ENCODE peak calls at places on chromosomes 16 and 17, in six cellular contexts. I is GM12878, M is K562, P is IMR-90, K is HCT116, Y is HepG2. A is an unnamed sample.

GRCh38 chr16:67016681-67017450 is 12.1 kb upstream of the CBFB start:
- DNase-seq in I (no peak), M (no peak), P (no peak), K (no peak), Y (no peak), A (no peak)

GRCh38 chr16:10945065-10945787 is 862 bp downstream of the CLEC16A start:
- DNase-seq in I (no peak), M (no peak), P (no peak), K (no peak), Y (no peak), A (no peak)

GRCh38 chr16:10526962-10527361 is 53.4 kb downstream of the EMP2 start:
- DNase-seq in I (no peak), M (no peak), P (no peak), K (no peak), Y (no peak), A (no peak)

GRCh38 chr17:3983945-3984484 is 19.8 kb upstream of the ATP2A3 start:
- DNase-seq in I (no peak), M (no peak), P (peak; percentile 55), K (no peak), Y (no peak), A (no peak)

GRCh38 chr16:839643-840408 is 39.3 kb upstream of the GNG13 start:
- DNase-seq in I (no peak), M (no peak), P (no peak), K (no peak), Y (no peak), A (no peak)

GRCh38 chr17:79960788-79961522 is 74.7 kb downstream of the TBC1D16 start:
- DNase-seq in I (no peak), M (no peak), P (peak; percentile 26), K (no peak), Y (no peak), A (no peak)

GRCh38 chr17:72474740-72475477 is 354.1 kb downstream of the SOX9 start:
- DNase-seq in I (no peak), M (no peak), P (no peak), K (no peak), Y (no peak), A (no peak)

GRCh38 chr17:49393491-49394255 is 21.0 kb downstream of the PHB1 start:
- DNase-seq in I (no peak), M (no peak), P (no peak), K (no peak), Y (no peak), A (no peak)

GRCh38 chr16:23400387-23400930 is 52.5 kb downstream of the COG7 start:
- DNase-seq in I (no peak), M (no peak), P (no peak), K (no peak), Y (no peak), A (no peak)

GRCh38 chr16:55899857-55900256 is 24.7 kb upstream of the CES5A start:
- DNase-seq in I (no peak), M (no peak), P (no peak), K (no peak), Y (no peak), A (no peak)

GRCh38 chr17:156946-157345 is 19.6 kb downstream of the SCGB1C2 start:
- DNase-seq in I (no peak), M (no peak), P (no peak), K (no peak), Y (no peak), A (no peak)

GRCh38 chr16:57265850-57266530 is 18.5 kb downstream of the PLLP start:
- DNase-seq in I (no peak), M (peak; percentile 87), P (no peak), K (no peak), Y (no peak), A (no peak)

GRCh38 chr17:44071198-44071520 is 624 bp downstream of the G6PC3 start:
- DNase-seq in I (no peak), M (no peak), P (peak; percentile 88), K (no peak), Y (no peak), A (no peak)

GRCh38 chr17:9973689-9974459 is 68.8 kb upstream of the RCVRN start:
- DNase-seq in I (no peak), M (no peak), P (no peak), K (no peak), Y (peak; percentile 11), A (no peak)

GRCh38 chr17:9969301-9969935 is 64.3 kb upstream of the RCVRN start:
- DNase-seq in I (no peak), M (no peak), P (no peak), K (no peak), Y (no peak), A (no peak)

GRCh38 chr17:9974460-9975381 is 69.7 kb upstream of the RCVRN start:
- DNase-seq in I (no peak), M (no peak), P (no peak), K (no peak), Y (no peak), A (no peak)

GRCh38 chr17:9971991-9972390 is 66.9 kb upstream of the RCVRN start:
- DNase-seq in I (no peak), M (no peak), P (peak; percentile 44), K (no peak), Y (no peak), A (no peak)

DNA sequence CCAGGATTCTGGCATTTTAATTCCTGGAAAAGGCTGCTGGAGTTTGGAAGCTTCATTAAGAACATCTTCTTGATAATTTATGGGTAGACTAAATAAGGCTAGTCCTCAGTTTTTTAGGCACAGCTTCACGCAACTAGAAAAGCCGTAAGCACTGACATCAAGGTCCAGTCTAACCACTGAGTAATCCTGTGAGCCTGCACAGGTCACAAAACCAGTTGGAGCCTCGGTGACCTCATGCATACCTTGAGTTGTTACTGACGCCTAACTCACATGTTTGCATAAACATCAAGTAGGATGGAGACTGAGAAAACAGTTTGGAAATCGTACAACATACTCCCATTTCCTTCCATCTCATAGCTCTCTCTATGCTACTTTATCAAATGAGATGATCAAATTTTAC is 63.8 kb upstream of the RCVRN start:
- DNase-seq in I (no peak), M (no peak), P (peak; percentile 91), K (no peak), Y (no peak), A (no peak)
- TF ChIP-seq RAD21 in I (no peak), M (no peak), P (no peak), K (no peak), Y (no peak), A (no peak)

GRCh38 chr17:35537569-35538209 is at the start of gene SLFN12L:
- DNase-seq in I (no peak), M (no peak), P (no peak), K (no peak), Y (no peak), A (no peak)
- TF ChIP-seq RAD21 in I (no peak), M (no peak), P (no peak), K (no peak), Y (no peak), A (no peak)

GRCh38 chr16:86229866-86230656 is 280.3 kb upstream of the FOXF1 start:
- DNase-seq in I (no peak), M (no peak), P (no peak), K (no peak), Y (no peak), A (no peak)

GRCh38 chr16:86232496-86232895 is 277.8 kb upstream of the FOXF1 start:
- DNase-seq in I (no peak), M (no peak), P (no peak), K (no peak), Y (no peak), A (no peak)

GRCh38 chr16:86229283-86229682 is 281.0 kb upstream of the FOXF1 start:
- DNase-seq in I (no peak), M (no peak), P (no peak), K (no peak), Y (no peak), A (no peak)

GRCh38 chr16:86231321-86231995 is 278.9 kb upstream of the FOXF1 start:
- DNase-seq in I (no peak), M (no peak), P (no peak), K (no peak), Y (no peak), A (no peak)

GRCh38 chr16:86231996-86232350 is 278.4 kb upstream of the FOXF1 start:
- DNase-seq in I (no peak), M (no peak), P (no peak), K (no peak), Y (no peak), A (no peak)
- TF ChIP-seq RAD21 in I (no peak), M (no peak), P (no peak), K (no peak), Y (no peak), A (no peak)

DNA sequence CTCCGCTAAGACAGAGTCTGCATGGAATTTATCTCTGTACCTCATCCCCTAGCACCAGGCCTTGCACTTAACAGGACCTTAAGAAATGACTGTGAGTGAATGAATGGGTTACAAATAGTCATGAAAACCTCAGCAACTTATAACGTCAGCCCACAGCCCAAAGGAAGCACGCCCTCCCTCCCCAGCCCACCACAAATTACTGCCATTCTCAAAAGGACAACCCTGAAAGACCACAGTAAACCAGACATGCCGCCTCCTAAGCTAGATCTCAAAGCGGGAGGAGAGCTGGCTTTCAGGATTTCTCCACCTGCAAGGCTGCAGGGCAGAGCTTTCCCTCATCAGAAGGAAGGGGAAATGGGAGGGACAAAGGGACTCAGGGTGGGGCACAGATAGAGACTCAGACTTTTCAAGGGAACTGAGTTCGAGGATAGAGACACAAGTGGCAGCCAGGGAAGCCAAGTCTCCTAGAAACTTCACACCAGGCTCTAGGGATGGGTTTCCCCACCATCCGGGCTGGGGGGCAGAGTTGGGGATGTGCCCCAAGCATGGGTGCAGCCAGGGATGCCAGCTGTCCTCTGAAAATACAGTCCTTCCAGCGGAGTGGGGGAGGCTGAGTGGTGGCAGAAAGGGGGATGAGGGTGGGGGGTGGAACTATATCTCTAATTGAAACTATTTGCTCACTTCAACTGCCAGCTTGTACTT is 56.7 kb downstream of the PLXDC1 start:
- DNase-seq in I (no peak), M (no peak), P (no peak), K (no peak), Y (no peak), A (no peak)
- TF ChIP-seq RAD21 in I (no peak), M (no peak), P (no peak), K (no peak), Y (no peak), A (no peak)

GRCh38 chr16:53881371-53881770 is 177.4 kb downstream of the FTO start:
- DNase-seq in I (no peak), M (no peak), P (peak; percentile 82), K (peak; percentile 44), Y (peak; percentile 87), A (peak; percentile 74)
- TF ChIP-seq RAD21 in I (no peak), M (no peak), P (no peak), K (no peak), Y (peak; percentile 42), A (no peak)

GRCh38 chr17:11545002-11545401 is 53.3 kb upstream of the DNAH9 start:
- DNase-seq in I (no peak), M (no peak), P (no peak), K (no peak), Y (no peak), A (no peak)
- TF ChIP-seq RAD21 in I (no peak), M (no peak), P (no peak), K (no peak), Y (no peak), A (no peak)

DNA sequence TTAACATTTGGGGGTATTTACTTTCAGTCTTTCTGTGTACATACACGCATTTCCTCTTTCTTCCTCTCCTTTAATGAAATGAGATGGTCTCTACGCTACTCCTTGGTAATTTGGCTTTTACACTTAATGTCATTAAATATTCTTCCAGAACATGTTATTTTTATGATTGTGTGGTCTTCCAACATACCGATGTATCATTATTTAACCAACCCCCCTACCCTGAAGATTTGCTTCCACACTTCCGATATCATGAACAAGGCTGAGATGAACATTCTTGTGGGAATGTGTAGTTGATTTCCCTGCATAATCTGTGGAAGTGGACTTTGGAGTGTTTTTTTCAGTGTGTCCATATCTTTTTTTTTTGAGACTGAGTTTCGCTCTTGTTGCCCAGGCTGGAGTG is 2.3 kb upstream of the PGS1 start:
- DNase-seq in I (no peak), M (no peak), P (no peak), K (no peak), Y (no peak), A (no peak)
- TF ChIP-seq RAD21 in I (no peak), M (no peak), P (no peak), K (no peak), Y (no peak), A (no peak)

A was measured in A549.